ENCODE peak calls at places on chromosome 17, in five cellular contexts. S is GM23338, B is left ventricle myocardium inferior, M is colonic mucosa, Q is RWPE2. R is an unnamed sample.

GRCh38 chr17:82815354-82815753 is 24.5 kb downstream of the ZNF750 start:
- DNase-seq in S (no peak), M (peak; percentile 40), Q (peak; percentile 44), B (no peak), R (no peak)

GRCh38 chr17:60354223-60354622 is 37.7 kb downstream of the USP32 start:
- DNase-seq in Q (no peak), M (no peak), S (no peak), B (no peak), R (no peak)

GRCh38 chr17:64580384-64581307 is 73.9 kb downstream of the CEP95 start:
- DNase-seq in Q (no peak), S (no peak), M (no peak), B (no peak), R (no peak)

GRCh38 chr17:61454932-61455753 is 2.9 kb downstream of the TBX4 start:
- DNase-seq in M (no peak), Q (no peak), B (no peak), S (peak; percentile 70), R (no peak)

GRCh38 chr17:1561420-1562177 is 993 bp downstream of the PITPNA start:
- DNase-seq in M (peak; percentile 36), B (no peak), S (peak; percentile 60), Q (no peak), R (peak; percentile 29)

GRCh38 chr17:21017256-21017655 is 25.6 kb downstream of the USP22 start:
- DNase-seq in M (no peak), Q (no peak), B (no peak), S (no peak), R (no peak)

GRCh38 chr17:28173801-28174200 is 131.3 kb downstream of the NLK start:
- DNase-seq in Q (no peak), B (no peak), M (no peak), S (peak; percentile 30), R (no peak)

GRCh38 chr17:73902416-73903181 is 258.4 kb upstream of the SDK2 start:
- DNase-seq in Q (no peak), B (no peak), M (peak; percentile 36), S (peak; percentile 78), R (peak; percentile 15)

GRCh38 chr17:52995127-52995526 is 827.6 kb upstream of the KIF2B start:
- DNase-seq in S (no peak), B (no peak), Q (no peak), M (no peak), R (no peak)

GRCh38 chr17:80774643-80775281 is 216.9 kb upstream of the CHMP6 start:
- DNase-seq in S (no peak), Q (peak; percentile 56), B (no peak), M (no peak), R (no peak)

GRCh38 chr17:77772461-77772897 is 186.0 kb upstream of the TNRC6C start:
- DNase-seq in S (peak; percentile 91), M (peak; percentile 65), Q (no peak), B (peak; percentile 63), R (peak; percentile 32)

GRCh38 chr17:8451937-8452614 is 16.4 kb downstream of the NDEL1 start:
- DNase-seq in M (no peak), S (no peak), B (no peak), Q (no peak), R (no peak)
- H3K27me3 ChIP-seq in M (no peaks in the 10 kb centered on the region), S (no peaks in the 10 kb centered on the region), B (no peaks in the 10 kb centered on the region), Q (no peaks in the 10 kb centered on the region), R (no peaks in the 10 kb centered on the region)

GRCh38 chr17:4665027-4665426 is 23.5 kb upstream of the ALOX15 start:
- DNase-seq in Q (no peak), S (no peak), B (no peak), M (peak; percentile 38), R (no peak)

GRCh38 chr17:4664230-4664629 is 22.8 kb upstream of the ALOX15 start:
- DNase-seq in B (no peak), S (no peak), Q (no peak), M (no peak), R (no peak)

GRCh38 chr17:4663711-4664110 is 22.2 kb upstream of the ALOX15 start:
- DNase-seq in S (no peak), Q (no peak), B (no peak), M (no peak), R (no peak)

GRCh38 chr17:4667166-4667565 is 25.7 kb upstream of the ALOX15 start:
- DNase-seq in B (no peak), M (no peak), Q (no peak), S (no peak), R (no peak)

GRCh38 chr17:4666296-4666695 is 24.8 kb upstream of the ALOX15 start:
- DNase-seq in Q (no peak), S (no peak), B (no peak), M (no peak), R (no peak)
- H3K27ac ChIP-seq in Q (no peak overlapping the region), S (no peak overlapping the region), B (no peak overlapping the region), M (no peak overlapping the region), R (no peak overlapping the region)

GRCh38 chr17:79546386-79546785 is 64.5 kb downstream of the RBFOX3 start:
- DNase-seq in Q (no peak), M (no peak), S (no peak), B (no peak), R (no peak)

GRCh38 chr17:79545251-79546005 is 65.4 kb downstream of the RBFOX3 start:
- DNase-seq in B (no peak), S (no peak), Q (no peak), M (no peak), R (no peak)

GRCh38 chr17:79549111-79549915 is 61.5 kb downstream of the RBFOX3 start:
- DNase-seq in S (peak; percentile 56), B (no peak), M (no peak), Q (no peak), R (no peak)

GRCh38 chr17:79547586-79547985 is 63.3 kb downstream of the RBFOX3 start:
- DNase-seq in B (no peak), Q (no peak), S (no peak), M (no peak), R (no peak)

DNA sequence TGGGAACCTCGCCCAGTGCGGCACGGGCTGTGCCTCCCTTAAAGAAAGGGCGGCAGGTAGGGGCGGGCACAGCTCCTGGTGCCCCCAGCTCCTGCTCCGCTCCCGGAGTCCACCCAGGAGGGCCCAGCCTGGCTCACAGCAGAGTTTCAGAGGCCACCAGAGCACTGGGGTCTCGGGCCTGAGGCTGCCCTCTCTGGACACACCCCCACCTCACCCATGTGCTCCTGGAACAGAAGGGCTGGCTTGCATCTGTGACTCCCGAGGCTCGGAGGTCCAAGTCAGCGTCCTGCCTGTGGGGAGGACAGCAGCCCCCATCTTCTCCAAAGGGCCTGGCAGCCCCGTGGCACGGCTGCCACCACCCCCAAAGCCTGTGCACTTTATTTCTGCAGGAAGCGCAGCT is 62.7 kb downstream of the RBFOX3 start:
- DNase-seq in Q (no peak), B (no peak), S (no peak), M (no peak), R (no peak)
- H3K27me3 ChIP-seq in Q (peaks cover 45% of the 10 kb centered on the region), B (peaks cover 62% of the 10 kb centered on the region), S (no peaks in the 10 kb centered on the region), M (no peaks in the 10 kb centered on the region), R (no peaks in the 10 kb centered on the region)

DNA sequence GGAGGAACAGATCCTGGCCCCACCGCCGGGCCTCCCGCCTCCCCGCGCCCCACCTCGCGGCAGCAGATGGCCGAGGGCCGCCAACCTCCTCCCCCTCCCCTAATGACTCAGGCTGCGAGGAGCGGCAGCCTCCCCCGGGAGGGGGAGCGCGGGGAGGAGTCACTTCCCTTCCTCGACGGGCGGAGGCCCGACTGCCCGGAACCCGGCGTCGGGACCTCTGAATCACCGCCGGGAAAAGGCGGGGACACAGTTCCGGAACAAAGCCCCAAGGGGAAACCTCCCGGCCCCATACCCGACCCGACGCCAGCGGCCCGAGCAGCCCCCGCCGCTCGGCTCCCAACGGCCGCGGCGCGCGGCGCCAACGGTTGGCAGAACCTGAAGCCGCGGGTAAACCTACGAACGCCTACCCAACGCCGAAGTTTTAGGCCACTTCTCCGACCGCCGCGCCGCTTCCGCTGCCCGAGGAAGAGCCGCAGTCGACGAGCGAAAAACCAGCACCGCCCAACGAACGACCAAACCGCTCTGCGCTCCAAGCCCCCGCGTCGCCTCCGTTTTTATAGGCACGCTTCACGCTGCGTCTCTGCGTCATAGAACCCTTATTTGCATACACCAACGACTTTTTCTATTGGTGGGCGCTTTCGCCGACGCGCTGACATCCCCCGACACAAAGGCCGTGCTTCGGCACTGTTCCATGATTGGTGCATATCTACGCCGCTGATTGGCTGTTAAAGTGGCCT is 5.2 kb upstream of the UNK start:
- DNase-seq in Q (peak; percentile 98), B (peak; percentile 95), M (peak; percentile 97), S (peak; percentile 100), R (peak; percentile 98)
- H3K27ac ChIP-seq in Q (peak overlapping the region; percentile 92), B (peak overlapping the region; percentile 97), M (peak overlapping the region; percentile 98), S (peak overlapping the region; percentile 23), R (peak overlapping the region; percentile 94)

GRCh38 chr17:40796846-40797245 is 2.9 kb downstream of the KRT28 start:
- DNase-seq in S (peak; percentile 37), B (no peak), M (no peak), Q (no peak), R (no peak)
- H3K27me3 ChIP-seq in S (peaks cover 3% of the 10 kb centered on the region), B (peaks cover 74% of the 10 kb centered on the region), M (peaks cover 5% of the 10 kb centered on the region), Q (no peaks in the 10 kb centered on the region), R (no peaks in the 10 kb centered on the region)

R was measured in thyroid gland.